ENCODE peak calls at places on chromosomes 13 and 19, in five cellular contexts. One of them, this sample, is unnamed.

GRCh38 chr13:40563350-40564125 is 102.9 kb downstream of the FOXO1 start:
- ATAC-seq in Panc1: no peak
- ATAC-seq in lower lobe of right lung: peak; percentile 59
- ATAC-seq in GM23338: peak; percentile 24
- ATAC-seq in mucosa of descending colon: peak; percentile 16
- ATAC-seq in this sample: no peak

GRCh38 chr19:42396248-42396541 is 6.1 kb upstream of the CNFN start:
- ATAC-seq in Panc1: peak; percentile 40
- ATAC-seq in lower lobe of right lung: peak; percentile 49
- ATAC-seq in GM23338: peak; percentile 42
- ATAC-seq in mucosa of descending colon: peak; percentile 59
- ATAC-seq in this sample: peak; percentile 34

GRCh38 chr13:79647518-79647917 is 166.6 kb downstream of the NDFIP2 start:
- ATAC-seq in Panc1: no peak
- ATAC-seq in lower lobe of right lung: no peak
- ATAC-seq in GM23338: no peak
- ATAC-seq in mucosa of descending colon: no peak
- ATAC-seq in this sample: no peak

GRCh38 chr13:102686024-102686423 is 8.8 kb downstream of the METTL21C start:
- ATAC-seq in Panc1: no peak
- ATAC-seq in lower lobe of right lung: no peak
- ATAC-seq in GM23338: no peak
- ATAC-seq in mucosa of descending colon: no peak
- ATAC-seq in this sample: no peak

GRCh38 chr13:108270442-108270841 is 924 bp downstream of the TNFSF13B start:
- ATAC-seq in Panc1: no peak
- ATAC-seq in lower lobe of right lung: no peak
- ATAC-seq in GM23338: no peak
- ATAC-seq in mucosa of descending colon: peak; percentile 36
- ATAC-seq in this sample: no peak

GRCh38 chr19:38350883-38351282 is 15.3 kb downstream of the CATSPERG start:
- ATAC-seq in Panc1: no peak
- ATAC-seq in lower lobe of right lung: no peak
- ATAC-seq in GM23338: no peak
- ATAC-seq in mucosa of descending colon: no peak
- ATAC-seq in this sample: no peak

GRCh38 chr13:67119481-67119883 is 110.7 kb downstream of the PCDH9 start:
- ATAC-seq in Panc1: no peak
- ATAC-seq in lower lobe of right lung: no peak
- ATAC-seq in GM23338: no peak
- ATAC-seq in mucosa of descending colon: no peak
- ATAC-seq in this sample: peak; percentile 36

GRCh38 chr13:74005320-74006154 is 128.7 kb downstream of the KLF12 start:
- ATAC-seq in Panc1: no peak
- ATAC-seq in lower lobe of right lung: no peak
- ATAC-seq in GM23338: no peak
- ATAC-seq in mucosa of descending colon: no peak
- ATAC-seq in this sample: no peak

GRCh38 chr19:11463391-11463790 is 17.5 kb downstream of the ELAVL3 start:
- ATAC-seq in Panc1: no peak
- ATAC-seq in lower lobe of right lung: no peak
- ATAC-seq in GM23338: no peak
- ATAC-seq in mucosa of descending colon: no peak
- ATAC-seq in this sample: no peak

GRCh38 chr13:60933638-60934037 is 482.0 kb downstream of the PCDH20 start:
- ATAC-seq in Panc1: no peak
- ATAC-seq in lower lobe of right lung: no peak
- ATAC-seq in GM23338: no peak
- ATAC-seq in mucosa of descending colon: no peak
- ATAC-seq in this sample: no peak

GRCh38 chr13:20128459-20128927 is 32.4 kb downstream of the GJA3 start:
- ATAC-seq in Panc1: peak; percentile 51
- ATAC-seq in lower lobe of right lung: peak; percentile 71
- ATAC-seq in GM23338: peak; percentile 61
- ATAC-seq in mucosa of descending colon: peak; percentile 73
- ATAC-seq in this sample: peak; percentile 1

GRCh38 chr13:46720189-46720588 is 76.8 kb downstream of the ESD start:
- ATAC-seq in Panc1: no peak
- ATAC-seq in lower lobe of right lung: no peak
- ATAC-seq in GM23338: no peak
- ATAC-seq in mucosa of descending colon: no peak
- ATAC-seq in this sample: no peak

GRCh38 chr19:19105365-19106060 is 32.8 kb downstream of the TMEM161A start:
- ATAC-seq in Panc1: peak; percentile 48
- ATAC-seq in lower lobe of right lung: peak; percentile 46
- ATAC-seq in GM23338: peak; percentile 86
- ATAC-seq in mucosa of descending colon: peak; percentile 85
- ATAC-seq in this sample: peak; percentile 80

GRCh38 chr13:102293723-102294122 is 108.1 kb downstream of the FGF14 start:
- ATAC-seq in Panc1: no peak
- ATAC-seq in lower lobe of right lung: no peak
- ATAC-seq in GM23338: no peak
- ATAC-seq in mucosa of descending colon: no peak
- ATAC-seq in this sample: no peak

GRCh38 chr13:25446261-25446660 is 74.5 kb downstream of the ATP8A2 start:
- ATAC-seq in Panc1: no peak
- ATAC-seq in lower lobe of right lung: no peak
- ATAC-seq in GM23338: no peak
- ATAC-seq in mucosa of descending colon: no peak
- ATAC-seq in this sample: no peak

GRCh38 chr13:24032674-24033073 is 127.8 kb upstream of the SPATA13 start:
- ATAC-seq in Panc1: no peak
- ATAC-seq in lower lobe of right lung: no peak
- ATAC-seq in GM23338: no peak
- ATAC-seq in mucosa of descending colon: no peak
- ATAC-seq in this sample: no peak

GRCh38 chr13:112842343-112842856 is 126.6 kb upstream of the MCF2L start:
- ATAC-seq in Panc1: no peak
- ATAC-seq in lower lobe of right lung: peak; percentile 22
- ATAC-seq in GM23338: peak; percentile 36
- ATAC-seq in mucosa of descending colon: no peak
- ATAC-seq in this sample: peak; percentile 64

GRCh38 chr19:17220207-17220758 is 5.1 kb downstream of the USE1 start:
- ATAC-seq in Panc1: no peak
- ATAC-seq in lower lobe of right lung: no peak
- ATAC-seq in GM23338: no peak
- ATAC-seq in mucosa of descending colon: peak; percentile 63
- ATAC-seq in this sample: peak; percentile 32

GRCh38 chr19:47272448-47273312 is 2.0 kb upstream of the INAFM1 start:
- ATAC-seq in Panc1: peak; percentile 42
- ATAC-seq in lower lobe of right lung: no peak
- ATAC-seq in GM23338: peak; percentile 12
- ATAC-seq in mucosa of descending colon: peak; percentile 1
- ATAC-seq in this sample: no peak

GRCh38 chr13:44688652-44689051 is 112.5 kb upstream of the TSC22D1 start:
- ATAC-seq in Panc1: no peak
- ATAC-seq in lower lobe of right lung: no peak
- ATAC-seq in GM23338: no peak
- ATAC-seq in mucosa of descending colon: no peak
- ATAC-seq in this sample: no peak

GRCh38 chr19:35029737-35030256 is 473 bp upstream of the SCN1B start:
- ATAC-seq in Panc1: peak; percentile 5
- ATAC-seq in lower lobe of right lung: peak; percentile 3
- ATAC-seq in GM23338: peak; percentile 4
- ATAC-seq in mucosa of descending colon: no peak
- ATAC-seq in this sample: peak; percentile 3

GRCh38 chr13:52664269-52664668 is 11.6 kb downstream of the SUGT1 start:
- ATAC-seq in Panc1: no peak
- ATAC-seq in lower lobe of right lung: no peak
- ATAC-seq in GM23338: no peak
- ATAC-seq in mucosa of descending colon: no peak
- ATAC-seq in this sample: no peak

GRCh38 chr13:37492741-37493514 is 105.6 kb downstream of the POSTN start:
- ATAC-seq in Panc1: no peak
- ATAC-seq in lower lobe of right lung: no peak
- ATAC-seq in GM23338: no peak
- ATAC-seq in mucosa of descending colon: no peak
- ATAC-seq in this sample: no peak

GRCh38 chr13:80906860-80907259 is 565.9 kb upstream of the SPRY2 start:
- ATAC-seq in Panc1: no peak
- ATAC-seq in lower lobe of right lung: no peak
- ATAC-seq in GM23338: no peak
- ATAC-seq in mucosa of descending colon: no peak
- ATAC-seq in this sample: no peak

GRCh38 chr13:44296856-44297255 is 76.8 kb upstream of the SERP2 start:
- ATAC-seq in Panc1: no peak
- ATAC-seq in lower lobe of right lung: no peak
- ATAC-seq in GM23338: no peak
- ATAC-seq in mucosa of descending colon: no peak
- ATAC-seq in this sample: no peak

GRCh38 chr19:13028027-13028426 is 32.8 kb downstream of the NFIX start:
- ATAC-seq in Panc1: no peak
- ATAC-seq in lower lobe of right lung: no peak
- ATAC-seq in GM23338: no peak
- ATAC-seq in mucosa of descending colon: no peak
- ATAC-seq in this sample: no peak
- H3K4me1 ChIP-seq in Panc1: peaks cover 54% of the 10 kb centered on the region
- H3K4me1 ChIP-seq in lower lobe of right lung: peaks cover 95% of the 10 kb centered on the region
- H3K4me1 ChIP-seq in GM23338: peaks cover 36% of the 10 kb centered on the region
- H3K4me1 ChIP-seq in mucosa of descending colon: peaks cover 51% of the 10 kb centered on the region
- H3K4me1 ChIP-seq in this sample: peaks cover 99% of the 10 kb centered on the region

DNA sequence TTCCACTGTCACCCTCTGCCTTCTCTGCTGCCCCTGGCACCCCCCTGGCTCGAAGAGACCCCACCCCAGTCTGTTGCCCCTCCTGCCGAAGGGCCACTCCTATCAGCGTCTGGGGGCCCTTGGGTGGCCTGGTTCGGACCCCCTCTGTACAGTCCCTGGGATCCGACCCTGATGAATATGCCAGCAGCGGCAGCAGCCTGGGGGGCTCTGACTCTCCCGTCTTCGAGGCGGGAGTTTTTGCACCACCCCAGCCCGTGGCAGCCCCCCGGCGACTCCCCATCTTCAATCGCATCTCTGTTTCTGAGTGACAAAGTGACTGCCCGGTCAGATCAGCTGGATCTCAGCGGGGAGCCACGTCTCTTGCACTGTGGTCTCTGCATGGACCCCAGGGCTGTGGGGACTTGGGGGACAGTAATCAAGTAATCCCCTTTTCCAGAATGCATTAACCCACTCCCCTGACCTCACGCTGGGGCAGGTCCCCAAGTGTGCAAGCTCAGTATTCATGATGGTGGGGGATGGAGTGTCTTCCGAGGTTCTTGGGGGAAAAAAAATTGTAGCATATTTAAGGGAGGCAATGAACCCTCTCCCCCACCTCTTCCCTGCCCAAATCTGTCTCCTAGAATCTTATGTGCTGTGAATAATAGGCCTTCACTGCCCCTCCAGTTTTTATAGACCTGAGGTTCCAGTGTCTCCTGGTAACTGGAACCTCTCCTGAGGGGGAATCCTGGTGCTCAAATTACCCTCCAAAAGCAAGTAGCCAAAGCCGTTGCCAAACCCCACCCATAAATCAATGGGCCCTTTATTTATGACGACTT is 2.0 kb downstream of the ZFP36 start:
- ATAC-seq in Panc1: no peak
- ATAC-seq in lower lobe of right lung: no peak
- ATAC-seq in GM23338: no peak
- ATAC-seq in mucosa of descending colon: no peak
- ATAC-seq in this sample: no peak
- H3K4me1 ChIP-seq in Panc1: peaks cover 60% of the 10 kb centered on the region
- H3K4me1 ChIP-seq in lower lobe of right lung: peaks cover 36% of the 10 kb centered on the region
- H3K4me1 ChIP-seq in GM23338: peaks cover 55% of the 10 kb centered on the region
- H3K4me1 ChIP-seq in mucosa of descending colon: peaks cover 39% of the 10 kb centered on the region
- H3K4me1 ChIP-seq in this sample: peaks cover 42% of the 10 kb centered on the region

GRCh38 chr19:8461376-8461775 is 16.6 kb downstream of the HNRNPM start:
- ATAC-seq in Panc1: no peak
- ATAC-seq in lower lobe of right lung: no peak
- ATAC-seq in GM23338: no peak
- ATAC-seq in mucosa of descending colon: no peak
- ATAC-seq in this sample: no peak
- H3K4me1 ChIP-seq in Panc1: peaks cover 62% of the 10 kb centered on the region
- H3K4me1 ChIP-seq in lower lobe of right lung: peaks cover 71% of the 10 kb centered on the region
- H3K4me1 ChIP-seq in GM23338: peaks cover 50% of the 10 kb centered on the region
- H3K4me1 ChIP-seq in mucosa of descending colon: peaks cover 36% of the 10 kb centered on the region
- H3K4me1 ChIP-seq in this sample: peaks cover 35% of the 10 kb centered on the region

DNA sequence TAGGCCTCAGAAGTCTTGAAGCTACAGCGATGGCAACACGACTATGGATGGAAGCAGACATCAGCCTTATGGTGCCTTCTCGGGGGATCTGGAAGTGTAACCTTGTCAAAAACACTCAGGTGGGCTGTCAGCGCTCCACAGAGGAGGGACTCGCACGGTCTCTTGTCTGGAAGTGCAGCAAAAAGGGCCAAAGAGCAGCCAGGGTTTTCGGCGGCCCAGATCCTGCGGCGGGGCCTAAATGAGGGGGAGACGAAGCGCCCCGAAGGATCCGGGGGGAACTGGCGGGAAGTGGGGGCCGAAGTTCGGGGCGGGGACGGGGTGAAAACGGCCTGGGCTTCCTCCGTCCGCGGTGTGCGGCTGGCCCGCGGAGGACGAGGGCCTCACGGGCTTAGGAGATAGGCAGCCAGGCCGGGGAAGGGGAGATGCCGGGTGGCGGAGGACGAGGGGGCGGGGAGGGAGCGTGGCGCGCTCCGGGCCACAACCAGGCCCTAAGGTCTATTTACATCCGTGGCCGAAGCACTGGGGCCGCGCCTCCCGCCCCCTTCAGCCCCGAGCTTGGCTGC is 637 bp downstream of the RANBP3 start:
- ATAC-seq in Panc1: peak; percentile 41
- ATAC-seq in lower lobe of right lung: no peak
- ATAC-seq in GM23338: peak; percentile 19
- ATAC-seq in mucosa of descending colon: peak; percentile 26
- ATAC-seq in this sample: no peak
- H3K4me1 ChIP-seq in Panc1: peaks cover 7% of the 10 kb centered on the region
- H3K4me1 ChIP-seq in lower lobe of right lung: peaks cover 55% of the 10 kb centered on the region
- H3K4me1 ChIP-seq in GM23338: peaks cover 20% of the 10 kb centered on the region
- H3K4me1 ChIP-seq in mucosa of descending colon: peaks cover 47% of the 10 kb centered on the region
- H3K4me1 ChIP-seq in this sample: peaks cover 72% of the 10 kb centered on the region

DNA sequence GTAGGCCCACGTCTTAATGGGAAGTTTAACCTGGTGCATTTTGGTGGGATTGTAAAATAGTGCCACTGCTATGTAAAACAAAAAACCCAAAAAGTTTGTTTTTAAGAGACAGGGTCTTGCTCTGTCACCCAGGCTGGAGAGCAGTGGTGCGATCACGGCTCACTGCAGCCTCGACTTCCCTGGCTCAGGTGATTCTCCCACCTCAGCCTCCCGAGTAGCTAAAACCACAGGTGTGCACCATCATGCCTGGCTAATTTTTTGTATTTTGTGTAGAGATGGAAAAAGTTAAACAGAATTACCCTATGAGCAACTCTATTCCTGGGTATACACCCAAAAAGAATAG is 820 bp upstream of the REXO1 start:
- ATAC-seq in Panc1: no peak
- ATAC-seq in lower lobe of right lung: no peak
- ATAC-seq in GM23338: no peak
- ATAC-seq in mucosa of descending colon: no peak
- ATAC-seq in this sample: no peak
- H3K4me1 ChIP-seq in Panc1: peaks cover 41% of the 10 kb centered on the region
- H3K4me1 ChIP-seq in lower lobe of right lung: peaks cover 57% of the 10 kb centered on the region
- H3K4me1 ChIP-seq in GM23338: peaks cover 5% of the 10 kb centered on the region
- H3K4me1 ChIP-seq in mucosa of descending colon: peaks cover 56% of the 10 kb centered on the region
- H3K4me1 ChIP-seq in this sample: no peaks in the 10 kb centered on the region